ENCODE peak calls at places on chromosomes 5 and 9, in five cellular contexts. Z is H9, B is OCI-LY7, G is psoas muscle, H is MM.1S. A is an unnamed sample.

GRCh38 chr5:158707534-158707933 is 392.2 kb downstream of the EBF1 start:
- DNase-seq in Z (no peak), B (no peak), G (no peak), H (no peak), A (no peak)

GRCh38 chr5:150574818-150575537 is 65.5 kb upstream of the SYNPO start:
- DNase-seq in Z (no peak), B (no peak), G (no peak), H (no peak), A (no peak)

GRCh38 chr5:171667341-171668096 is 118.1 kb upstream of the SMIM23 start:
- DNase-seq in Z (peak; percentile 84), B (no peak), G (peak; percentile 71), H (no peak), A (peak; percentile 52)

GRCh38 chr9:114348906-114349482 is 19.3 kb downstream of the ORM2 start:
- DNase-seq in Z (peak; percentile 87), B (peak; percentile 83), G (peak; percentile 65), H (no peak), A (peak; percentile 92)

GRCh38 chr9:14424983-14425382 is 111.0 kb upstream of the NFIB start:
- DNase-seq in Z (no peak), B (no peak), G (no peak), H (no peak), A (no peak)

GRCh38 chr9:129481824-129482511 is 138.9 kb downstream of the C9orf50 start:
- DNase-seq in Z (no peak), B (no peak), G (no peak), H (no peak), A (no peak)

GRCh38 chr9:121557581-121558422 is 58.2 kb upstream of the GGTA1 start:
- DNase-seq in Z (peak; percentile 72), B (peak; percentile 31), G (peak; percentile 79), H (no peak), A (peak; percentile 77)

GRCh38 chr9:106878943-106879916 is 16.3 kb downstream of the ZNF462 start:
- DNase-seq in Z (no peak), B (no peak), G (peak; percentile 74), H (no peak), A (no peak)

GRCh38 chr5:179152144-179152895 is 92.1 kb downstream of the ZNF354C start:
- DNase-seq in Z (no peak), B (no peak), G (no peak), H (no peak), A (peak; percentile 32)

GRCh38 chr9:129397335-129397734 is 219.3 kb upstream of the IER5L start:
- DNase-seq in Z (no peak), B (no peak), G (no peak), H (no peak), A (no peak)

GRCh38 chr5:177602458-177602830 is 2.5 kb downstream of the B4GALT7 start:
- DNase-seq in Z (no peak), B (no peak), G (no peak), H (no peak), A (no peak)

GRCh38 chr9:111095423-111095822 is 57.2 kb upstream of the LPAR1 start:
- DNase-seq in Z (no peak), B (no peak), G (no peak), H (no peak), A (no peak)

GRCh38 chr5:128144491-128144890 is 60.9 kb downstream of the SLC12A2 start:
- DNase-seq in Z (no peak), B (no peak), G (no peak), H (no peak), A (no peak)

GRCh38 chr9:2027761-2028160 is 12.6 kb downstream of the SMARCA2 start:
- DNase-seq in Z (no peak), B (no peak), G (no peak), H (no peak), A (no peak)

GRCh38 chr5:114782869-114783268 is 386.8 kb downstream of the TRIM36 start:
- DNase-seq in Z (peak; percentile 69), B (no peak), G (peak; percentile 56), H (no peak), A (peak; percentile 47)

GRCh38 chr9:31119882-31120481 is 1264.5 kb upstream of the ACO1 start:
- DNase-seq in Z (peak; percentile 31), B (peak; percentile 34), G (no peak), H (peak; percentile 43), A (no peak)

GRCh38 chr9:80231847-80232246 is 660.1 kb downstream of the TLE4 start:
- DNase-seq in Z (no peak), B (no peak), G (no peak), H (no peak), A (no peak)

GRCh38 chr9:91489391-91489899 is 65.8 kb upstream of the NFIL3 start:
- DNase-seq in Z (no peak), B (no peak), G (no peak), H (no peak), A (no peak)

DNA sequence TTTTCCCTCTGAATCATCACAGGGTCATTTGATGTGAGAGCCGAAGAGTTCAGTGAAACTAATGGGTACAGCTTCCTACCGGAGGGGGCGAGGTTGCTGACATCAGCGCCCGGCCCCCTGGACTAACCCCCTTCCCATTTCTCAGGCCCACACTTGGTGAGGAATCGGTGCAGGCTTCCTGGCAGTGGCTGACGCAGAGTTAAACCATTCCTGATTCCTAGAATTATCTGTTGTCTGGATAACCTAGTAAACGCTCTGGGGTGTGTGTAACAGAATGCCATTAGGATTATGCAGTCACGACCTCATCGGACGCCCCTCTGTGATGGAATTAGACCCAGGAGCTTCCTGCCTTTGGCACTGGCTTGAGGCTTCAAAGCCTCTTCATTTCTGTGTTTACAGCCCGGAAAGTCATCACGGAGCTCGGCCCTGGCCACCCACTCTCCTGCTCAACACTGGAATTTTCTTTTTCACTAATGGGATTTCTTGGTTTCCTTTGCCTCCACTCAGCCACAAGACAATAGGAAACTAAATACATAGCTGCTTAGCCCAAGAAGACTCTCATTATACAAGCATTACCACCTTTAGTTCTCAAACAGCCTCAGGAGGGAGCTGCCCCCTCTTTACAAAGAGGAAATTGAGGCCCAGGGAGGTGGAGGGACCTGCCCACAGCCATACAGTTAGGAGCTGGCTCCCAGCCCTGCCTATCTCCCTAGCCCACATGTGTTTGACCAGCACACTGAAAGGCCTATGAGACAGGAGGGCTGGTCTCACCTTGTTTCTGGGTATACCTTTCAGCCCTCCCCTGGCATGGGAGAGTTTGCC is 61.3 kb upstream of the RPL26L1 start:
- DNase-seq in Z (no peak), B (no peak), G (peak; percentile 58), H (no peak), A (no peak)
- TF ChIP-seq CTCF in Z (no peak), B (no peak), G (no peak), H (no peak), A (no peak)

GRCh38 chr9:127445851-127446719 is 5.1 kb downstream of the RPL12 start:
- DNase-seq in Z (peak; percentile 56), B (peak; percentile 12), G (no peak), H (no peak), A (no peak)

GRCh38 chr9:127447416-127448111 is 3.6 kb downstream of the RPL12 start:
- DNase-seq in Z (no peak), B (no peak), G (no peak), H (no peak), A (no peak)

GRCh38 chr9:127446720-127447415 is 4.3 kb downstream of the RPL12 start:
- DNase-seq in Z (no peak), B (no peak), G (no peak), H (no peak), A (no peak)

GRCh38 chr9:127444283-127444920 is 6.8 kb downstream of the RPL12 start:
- DNase-seq in Z (peak; percentile 41), B (peak; percentile 17), G (no peak), H (no peak), A (no peak)

DNA sequence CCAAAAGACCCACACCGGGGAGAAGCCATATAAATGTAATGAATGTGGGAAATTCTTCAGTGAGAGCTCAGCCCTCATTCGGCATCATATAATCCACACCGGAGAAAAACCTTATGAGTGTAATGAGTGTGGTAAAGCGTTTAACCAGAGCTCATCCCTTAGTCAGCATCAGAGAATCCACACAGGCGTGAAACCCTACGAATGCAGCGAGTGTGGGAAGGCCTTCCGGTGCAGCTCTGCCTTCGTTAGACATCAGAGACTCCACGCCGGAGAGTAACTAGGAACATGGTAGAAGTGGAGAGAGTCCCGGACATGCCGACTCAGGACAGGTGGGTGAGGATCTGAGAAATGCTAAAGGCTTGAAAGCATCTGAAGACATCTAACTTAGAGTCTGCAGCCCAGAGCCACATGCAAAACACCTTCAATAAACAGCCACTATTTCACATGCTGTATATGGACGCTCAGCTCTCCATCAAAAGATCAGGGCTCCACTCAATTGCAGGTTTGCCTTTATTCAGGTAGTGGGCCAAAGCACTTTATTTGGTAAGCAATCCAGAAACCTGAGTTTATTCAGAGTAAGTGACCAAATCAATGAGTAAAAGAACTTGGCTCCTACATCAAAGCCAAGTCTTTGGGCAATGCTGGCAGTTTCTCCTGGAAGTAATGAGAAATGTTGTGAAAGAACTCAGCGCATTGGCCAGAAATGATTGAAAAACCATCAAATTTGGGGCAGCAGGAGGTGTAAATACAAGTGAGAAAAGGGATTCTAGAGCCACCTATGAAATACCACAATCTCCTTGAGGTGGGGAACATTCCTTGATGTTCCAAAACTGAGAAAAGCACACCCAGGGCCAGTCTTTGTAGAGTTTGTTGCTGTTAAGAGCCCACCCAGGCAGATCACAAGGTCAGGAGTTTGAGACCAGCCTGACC is 6.0 kb downstream of the RPL12 start:
- DNase-seq in Z (no peak), B (peak; percentile 20), G (no peak), H (no peak), A (no peak)
- H3K4me1 ChIP-seq in Z (no peaks in the 10 kb centered on the region), B (peaks cover 23% of the 10 kb centered on the region), G (peaks cover 22% of the 10 kb centered on the region), H (peaks cover 8% of the 10 kb centered on the region), A (peaks cover 18% of the 10 kb centered on the region)

GRCh38 chr5:134592141-134592746 is 40.4 kb downstream of the SAR1B start:
- DNase-seq in Z (peak; percentile 83), B (peak; percentile 42), G (no peak), H (peak; percentile 87), A (no peak)
- TF ChIP-seq CTCF in Z (no peak), B (no peak), G (no peak), H (no peak), A (no peak)

GRCh38 chr9:137307255-137308101 is 5.4 kb upstream of the NRARP start:
- DNase-seq in Z (peak; percentile 90), B (no peak), G (no peak), H (no peak), A (peak; percentile 56)

GRCh38 chr9:137304383-137305059 is 2.5 kb upstream of the NRARP start:
- DNase-seq in Z (peak; percentile 30), B (no peak), G (no peak), H (no peak), A (no peak)

GRCh38 chr9:137305060-137305787 is 3.2 kb upstream of the NRARP start:
- DNase-seq in Z (peak; percentile 83), B (peak; percentile 51), G (peak; percentile 43), H (peak; percentile 36), A (peak; percentile 75)

GRCh38 chr9:137306546-137307254 is 4.6 kb upstream of the NRARP start:
- DNase-seq in Z (peak; percentile 33), B (no peak), G (no peak), H (no peak), A (peak; percentile 43)

DNA sequence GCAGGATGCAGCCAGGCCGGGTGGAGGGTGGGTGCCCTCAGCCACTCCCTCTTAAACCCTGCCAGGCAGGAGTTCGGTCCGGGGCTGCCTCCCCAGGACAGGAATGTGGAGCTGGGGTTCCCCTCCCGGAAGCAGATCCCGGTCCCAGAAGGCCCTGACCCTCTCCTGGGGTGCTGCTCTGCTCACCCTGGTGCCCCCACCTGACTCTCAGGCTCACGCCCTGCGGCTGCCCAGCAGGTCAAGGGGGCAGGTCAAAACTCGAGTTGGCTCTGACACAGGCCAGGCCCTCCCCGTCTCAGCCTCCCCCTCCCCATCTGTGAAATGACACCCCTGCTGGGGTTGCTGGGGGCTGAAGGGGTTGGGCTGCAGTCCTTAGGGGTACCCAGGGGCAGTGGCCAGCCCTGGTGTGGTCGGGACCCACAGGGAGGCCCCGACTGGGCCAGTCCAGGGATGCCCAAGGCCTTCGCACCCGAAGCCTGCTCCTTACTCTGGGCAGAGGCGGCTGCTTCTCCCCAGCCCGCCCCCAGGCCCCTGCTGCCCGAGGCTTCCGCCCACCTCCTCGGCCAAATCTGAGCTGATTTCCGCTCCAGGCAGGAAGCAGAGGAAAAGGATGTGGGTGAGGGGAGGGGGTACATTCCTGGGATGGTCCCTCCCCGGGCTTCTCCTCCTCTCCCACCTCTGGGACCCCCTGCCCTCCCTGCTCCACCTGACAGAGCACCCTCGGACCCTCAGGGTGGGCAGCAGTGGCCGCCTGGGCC is 3.9 kb upstream of the NRARP start:
- DNase-seq in Z (peak; percentile 38), B (no peak), G (no peak), H (no peak), A (no peak)
- H3K4me1 ChIP-seq in Z (no peaks in the 10 kb centered on the region), B (peaks cover 30% of the 10 kb centered on the region), G (peaks cover 27% of the 10 kb centered on the region), H (peaks cover 3% of the 10 kb centered on the region), A (peaks cover 55% of the 10 kb centered on the region)